ENCODE peak calls at places on chromosome 22, in eight cellular contexts. B is stimulated activated CD4-positive, alpha-beta T cell treated with anti-CD3 and anti-CD28 coated beads, TNF-alpha, amount 100 ng/mL, for 1 hour; Z is skeletal muscle cell; F is GM10248; I is COR-L47; G is NCI-H1092; Q is progenitor cell of endocrine pancreas; L is activated T-cell treated with anti-CD3 and anti-CD28 coated beads for 48 hours. J is an unnamed sample.

GRCh38 chr22:28172948-28173360 is 253.9 kb upstream of the PITPNB start:
- DNase-seq in G (no peak), F (no peak), I (peak), Z (no peak), Q (no peak), B (no peak), L (no peak), J (no peak)

GRCh38 chr22:43209971-43210370 is 23.0 kb upstream of the TTLL12 start:
- DNase-seq in Z (no peak), G (no peak), F (no peak), Q (no peak), I (no peak), B (no peak), L (no peak), J (no peak)

GRCh38 chr22:37314315-37315046 is 32.2 kb downstream of the CYTH4 start:
- DNase-seq in L (no peak), Z (no peak), G (no peak), F (peak), I (no peak), B (no peak), Q (no peak), J (no peak)

GRCh38 chr22:49010086-49010863 is 817.4 kb downstream of the BRD1 start:
- DNase-seq in L (no peak), B (no peak), G (no peak), F (no peak), Z (no peak), I (no peak), Q (no peak), J (no peak)

GRCh38 chr22:38865201-38866023 is 6.6 kb downstream of the CBX6 start:
- DNase-seq in I (no peak), Q (no peak), F (no peak), G (no peak), Z (no peak), L (no peak), B (no peak), J (no peak)

GRCh38 chr22:46748948-46749681 is 11.1 kb upstream of the CERK start:
- DNase-seq in F (no peak), Q (no peak), Z (no peak), L (no peak), G (no peak), B (peak), I (no peak), J (no peak)

GRCh38 chr22:37309221-37310074 is 27.1 kb downstream of the CYTH4 start:
- DNase-seq in Z (no peak), F (peak), B (no peak), L (no peak), I (no peak), G (no peak), Q (no peak), J (no peak)

GRCh38 chr22:45740236-45740635 is 68.6 kb downstream of the ATXN10 start:
- DNase-seq in I (no peak), G (no peak), F (no peak), B (no peak), L (no peak), Z (no peak), Q (no peak), J (no peak)

GRCh38 chr22:37777122-37777687 is 30.5 kb upstream of the GCAT start:
- DNase-seq in L (no peak), B (no peak), F (peak), G (no peak), Z (no peak), Q (no peak), I (no peak), J (no peak)

GRCh38 chr22:46147061-46147460 is 3.3 kb upstream of the PPARA start:
- DNase-seq in I (no peak), Z (no peak), L (no peak), G (no peak), B (no peak), Q (no peak), F (no peak), J (no peak)

GRCh38 chr22:40502919-40503318 is 132.5 kb downstream of the SGSM3 start:
- DNase-seq in I (no peak), F (no peak), Q (no peak), G (no peak), L (no peak), Z (no peak), B (no peak), J (no peak)

GRCh38 chr22:37563153-37564081 is 3.1 kb downstream of the CDC42EP1 start:
- DNase-seq in I (no peak), L (no peak), F (no peak), Z (peak), Q (no peak), G (no peak), B (no peak), J (peak)

GRCh38 chr22:39498802-39499201 is 3.3 kb upstream of the MIEF1 start:
- DNase-seq in G (peak), B (no peak), F (no peak), L (no peak), Z (no peak), I (peak), Q (no peak), J (no peak)

GRCh38 chr22:43378011-43378704 is 33.7 kb upstream of the MPPED1 start:
- DNase-seq in I (no peak), L (no peak), G (peak), F (no peak), Z (no peak), B (no peak), Q (no peak), J (no peak)